ENCODE peak calls at places on chromosomes 12 and 14, in nine cellular contexts. A, J, K, Y, H, P, O, R and W are unnamed samples.

GRCh38 chr12:92628476-92628875 is 74.3 kb upstream of the PLEKHG7 start:
- DNase-seq in A (no peak), J (no peak), K (no peak), Y (no peak), H (no peak), P (no peak), O (no peak), R (no peak), W (no peak)

GRCh38 chr12:82474798-82475184 is 116.5 kb downstream of the METTL25 start:
- DNase-seq in A (no peak), J (no peak), K (no peak), Y (no peak), H (no peak), P (no peak), O (peak), R (no peak), W (no peak)

GRCh38 chr12:4679711-4680110 is 30.8 kb downstream of the NDUFA9 start:
- DNase-seq in A (no peak), J (no peak), K (no peak), Y (no peak), H (no peak), P (no peak), O (no peak), R (no peak), W (no peak)

GRCh38 chr14:75519826-75520692 is 2.2 kb upstream of the BATF start:
- DNase-seq in A (no peak), J (no peak), K (no peak), Y (no peak), H (no peak), P (no peak), O (peak), R (no peak), W (no peak)

GRCh38 chr12:111313833-111314259 is 55.0 kb downstream of the PHETA1 start:
- DNase-seq in A (peak), J (peak), K (no peak), Y (peak), H (peak), P (peak), O (peak), R (peak), W (peak)

GRCh38 chr12:75672212-75672611 is 160.8 kb upstream of the KRR1 start:
- DNase-seq in A (no peak), J (no peak), K (no peak), Y (no peak), H (no peak), P (no peak), O (no peak), R (peak), W (no peak)

GRCh38 chr14:105409379-105409778 is 10.2 kb upstream of the MTA1 start:
- DNase-seq in A (no peak), J (no peak), K (no peak), Y (no peak), H (no peak), P (no peak), O (no peak), R (no peak), W (no peak)

GRCh38 chr14:51428981-51429380 is 188.9 kb downstream of the TMX1 start:
- DNase-seq in A (no peak), J (no peak), K (no peak), Y (no peak), H (no peak), P (no peak), O (no peak), R (no peak), W (no peak)

GRCh38 chr14:76498536-76498935 is 122.6 kb downstream of the ESRRB start:
- DNase-seq in A (no peak), J (no peak), K (no peak), Y (no peak), H (no peak), P (no peak), O (no peak), R (no peak), W (peak)

GRCh38 chr12:22399464-22399863 is 65.0 kb upstream of the ST8SIA1 start:
- DNase-seq in A (no peak), J (no peak), K (no peak), Y (no peak), H (no peak), P (no peak), O (no peak), R (no peak), W (no peak)

GRCh38 chr12:88334271-88334670 is 192.2 kb downstream of the TMTC3 start:
- DNase-seq in A (no peak), J (no peak), K (no peak), Y (no peak), H (no peak), P (no peak), O (peak), R (no peak), W (no peak)

GRCh38 chr14:99380991-99381687 is 99.5 kb downstream of the SETD3 start:
- DNase-seq in A (no peak), J (no peak), K (no peak), Y (no peak), H (no peak), P (no peak), O (no peak), R (no peak), W (no peak)

GRCh38 chr12:27462151-27462694 is 15.7 kb downstream of the SMCO2 start:
- DNase-seq in A (no peak), J (no peak), K (no peak), Y (peak), H (no peak), P (no peak), O (peak), R (no peak), W (no peak)

GRCh38 chr12:124279846-124280360 is 15.0 kb upstream of the RFLNA start:
- DNase-seq in A (no peak), J (no peak), K (no peak), Y (no peak), H (no peak), P (no peak), O (no peak), R (no peak), W (no peak)